ENCODE peak calls at places on chromosomes 5 and 9, in eight cellular contexts. D is psoas muscle; U is lower lobe of right lung; A is MM.1S; J is heart right ventricle; S is CD4-positive, CD25-positive, alpha-beta regulatory T cell; E is adrenal gland; P is neural progenitor cell. W is an unnamed sample. For H3K4me1, the result is how much of the 10 kb centered on the place peaks cover.

GRCh38 chr9:110995511-110996340 is 42.5 kb downstream of the LPAR1 start:
- DNase-seq in S (no peak), U (no peak), A (no peak), E (no peak), D (no peak), J (no peak), P (no peak), W (no peak)

GRCh38 chr5:170630711-170631141 is 126.9 kb downstream of the KCNIP1 start:
- DNase-seq in S (no peak), E (no peak), P (no peak), J (no peak), U (no peak), D (no peak), A (no peak), W (no peak)

GRCh38 chr5:112710896-112711295 is 26.8 kb upstream of the APC start:
- DNase-seq in P (no peak), S (no peak), D (no peak), U (no peak), A (no peak), E (no peak), J (no peak), W (no peak)

GRCh38 chr9:110536802-110537201 is 42.7 kb downstream of the SVEP1 start:
- DNase-seq in E (no peak), D (no peak), S (no peak), J (no peak), A (no peak), P (no peak), U (no peak), W (no peak)

GRCh38 chr5:81606150-81606549 is 144.7 kb downstream of the SSBP2 start:
- DNase-seq in A (no peak), U (no peak), P (peak), E (no peak), S (no peak), D (no peak), J (no peak), W (no peak)

GRCh38 chr5:10532421-10532820 is 31.4 kb upstream of the ANKRD33B start:
- DNase-seq in S (no peak), A (no peak), D (no peak), P (no peak), J (no peak), E (no peak), U (no peak), W (no peak)

GRCh38 chr5:34488984-34489383 is 167.1 kb upstream of the RAI14 start:
- DNase-seq in E (no peak), S (no peak), J (no peak), U (no peak), D (no peak), P (no peak), A (no peak), W (no peak)

GRCh38 chr9:88477300-88477751 is 57.7 kb upstream of the NXNL2 start:
- DNase-seq in U (no peak), A (no peak), E (no peak), J (no peak), P (no peak), D (no peak), S (no peak), W (no peak)

GRCh38 chr9:105392531-105392930 is 55.3 kb upstream of the FSD1L start:
- DNase-seq in D (no peak), U (no peak), J (no peak), A (no peak), S (no peak), E (no peak), P (peak), W (no peak)

GRCh38 chr9:105842023-105842644 is 147.8 kb downstream of the TMEM38B start:
- DNase-seq in S (no peak), E (peak), D (no peak), J (no peak), U (no peak), P (peak), A (peak), W (peak)

GRCh38 chr5:11793396-11793795 is 110.8 kb downstream of the CTNND2 start:
- DNase-seq in A (no peak), P (no peak), E (no peak), D (no peak), U (no peak), J (no peak), S (no peak), W (no peak)

GRCh38 chr9:94757158-94757557 is 30.7 kb downstream of the AOPEP start:
- DNase-seq in P (no peak), E (no peak), U (no peak), D (no peak), J (no peak), A (no peak), S (no peak), W (no peak)

GRCh38 chr9:5886114-5886939 is 4.4 kb upstream of the MLANA start:
- DNase-seq in J (peak), D (peak), U (peak), E (peak), S (peak), P (peak), A (peak), W (peak)

GRCh38 chr5:3025392-3025791 is 273.9 kb upstream of the IRX2 start:
- DNase-seq in S (no peak), P (no peak), E (no peak), A (no peak), U (no peak), J (no peak), D (no peak), W (no peak)

GRCh38 chr5:137753986-137754235 is 252 bp downstream of the HNRNPA0 start:
- DNase-seq in E (no peak), U (no peak), P (no peak), J (no peak), D (no peak), A (no peak), S (no peak), W (no peak)

GRCh38 chr5:150603052-150603451 is 37.4 kb upstream of the SYNPO start:
- DNase-seq in U (peak), D (no peak), E (peak), S (no peak), P (no peak), A (no peak), J (no peak), W (no peak)

GRCh38 chr5:179679014-179679674 is 1.7 kb downstream of the CBY3 start:
- DNase-seq in P (peak), E (peak), J (peak), S (peak), U (peak), A (no peak), D (peak), W (no peak)

GRCh38 chr5:141349917-141350619 is at the start of gene PCDHGB1:
- DNase-seq in P (peak), U (no peak), E (no peak), D (peak), A (peak), S (no peak), J (peak), W (peak)

GRCh38 chr5:156379198-156379597 is 52.2 kb downstream of the SGCD start:
- DNase-seq in S (no peak), J (no peak), P (no peak), E (no peak), D (no peak), A (no peak), U (no peak), W (no peak)

GRCh38 chr5:63928451-63928850 is 33.8 kb downstream of the HTR1A start:
- DNase-seq in U (no peak), S (no peak), P (no peak), J (no peak), D (no peak), A (no peak), E (no peak), W (no peak)

GRCh38 chr9:98251554-98251953 is 3.9 kb downstream of the TBC1D2 start:
- DNase-seq in P (no peak), E (no peak), U (no peak), S (no peak), A (no peak), J (no peak), D (no peak), W (no peak)

GRCh38 chr9:19087601-19088000 is 15.1 kb downstream of the HAUS6 start:
- DNase-seq in S (no peak), A (no peak), P (no peak), U (no peak), E (peak), D (no peak), J (no peak), W (no peak)

GRCh38 chr5:104540448-104540847 is 977.9 kb upstream of the NUDT12 start:
- DNase-seq in S (no peak), A (no peak), E (peak), J (no peak), D (no peak), U (no peak), P (no peak), W (no peak)

GRCh38 chr9:107734231-107735014 is 244.9 kb upstream of the KLF4 start:
- DNase-seq in D (peak), A (no peak), U (no peak), J (no peak), E (peak), S (no peak), P (no peak), W (no peak)

GRCh38 chr9:101455656-101456235 is 20.2 kb upstream of the ALDOB start:
- DNase-seq in D (no peak), P (no peak), J (no peak), A (no peak), E (no peak), S (no peak), U (no peak), W (no peak)

GRCh38 chr5:171308453-171309275 is at the start of gene TLX3:
- DNase-seq in D (no peak), E (no peak), A (no peak), P (peak), U (no peak), S (no peak), J (no peak), W (no peak)

GRCh38 chr5:951940-952596 is 56.5 kb upstream of the NKD2 start:
- DNase-seq in A (no peak), E (no peak), J (no peak), D (no peak), P (no peak), S (no peak), U (no peak), W (no peak)

GRCh38 chr5:93394301-93394700 is 186.7 kb downstream of the NR2F1-AS1 start:
- DNase-seq in P (no peak), A (no peak), S (no peak), D (no peak), E (no peak), J (no peak), U (no peak), W (no peak)

GRCh38 chr5:64930672-64931318 is 162.1 kb downstream of the CWC27 start:
- DNase-seq in P (no peak), A (no peak), U (no peak), D (no peak), J (no peak), S (no peak), E (no peak), W (no peak)

GRCh38 chr5:57434227-57434640 is 48.4 kb downstream of the ACTBL2 start:
- DNase-seq in S (no peak), J (peak), D (no peak), U (no peak), A (no peak), P (peak), E (no peak), W (no peak)

GRCh38 chr5:103849934-103850333 is 287.3 kb upstream of the NUDT12 start:
- DNase-seq in U (no peak), E (no peak), D (no peak), S (no peak), J (no peak), P (no peak), A (no peak), W (no peak)

GRCh38 chr9:81416476-81417298 is 272.7 kb downstream of the TLE1 start:
- DNase-seq in E (no peak), D (no peak), S (no peak), U (no peak), P (no peak), J (no peak), A (no peak), W (no peak)

GRCh38 chr5:127957183-127957582 is 126.4 kb upstream of the SLC12A2 start:
- DNase-seq in S (no peak), P (no peak), D (peak), U (no peak), E (peak), J (peak), A (no peak), W (no peak)

GRCh38 chr5:10595678-10596309 is 31.9 kb downstream of the ANKRD33B start:
- DNase-seq in A (no peak), D (no peak), U (no peak), E (peak), P (no peak), J (peak), S (no peak), W (no peak)

GRCh38 chr5:115749016-115749415 is 67.4 kb downstream of the CDO1 start:
- DNase-seq in A (no peak), J (no peak), S (no peak), D (no peak), P (no peak), U (no peak), E (no peak), W (no peak)

GRCh38 chr9:7173139-7173538 is 415.4 kb downstream of the KDM4C start:
- DNase-seq in U (no peak), D (no peak), S (no peak), A (no peak), P (no peak), J (no peak), E (no peak), W (no peak)

GRCh38 chr9:76359365-76359764 is 34.9 kb downstream of the RFK start:
- DNase-seq in E (no peak), A (no peak), S (no peak), U (no peak), J (no peak), P (no peak), D (no peak), W (no peak)

GRCh38 chr9:132074736-132075135 is 4.9 kb downstream of the MED27 start:
- DNase-seq in P (no peak), S (no peak), A (no peak), U (no peak), J (no peak), E (no peak), D (no peak), W (peak)
- H3K4me1 ChIP-seq in P (under half), S (under half), A (under half), U (under half), J (half or more), E (under half), D (under half), W (under half)

DNA sequence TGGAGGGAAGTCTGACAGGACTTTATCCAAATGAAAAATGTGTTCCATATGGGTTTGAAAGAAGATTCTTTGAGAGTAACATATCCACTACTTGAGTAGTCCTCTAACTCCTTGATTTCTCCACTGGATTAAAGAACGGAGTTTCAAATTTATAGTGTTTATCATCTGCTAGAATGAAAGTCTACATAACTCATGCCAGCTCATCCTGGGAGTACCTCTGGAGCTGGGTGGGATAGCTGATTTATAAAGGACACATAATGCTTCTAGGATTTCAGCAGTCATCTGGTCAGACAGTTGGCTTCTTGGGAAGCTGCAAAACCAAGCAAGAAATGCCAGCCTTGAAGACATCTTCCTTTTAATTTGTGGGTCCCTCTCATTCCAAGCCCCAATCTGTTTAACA is 3.1 kb downstream of the GALNT10 start:
- DNase-seq in A (no peak), U (no peak), J (no peak), E (no peak), P (no peak), D (no peak), S (no peak), W (no peak)
- H3K4me1 ChIP-seq in A (under half), U (half or more), J (half or more), E (under half), P (under half), D (under half), S (half or more), W (under half)

GRCh38 chr5:14220642-14221041 is 77.5 kb downstream of the TRIO start:
- DNase-seq in E (no peak), S (no peak), P (no peak), U (no peak), A (no peak), J (no peak), D (no peak), W (no peak)
- H3K4me1 ChIP-seq in E (under half), S (under half), P (half or more), U (half or more), A (under half), J (half or more), D (half or more), W (under half)

GRCh38 chr9:128073260-128073886 is 5.3 kb downstream of the SLC25A25 start:
- DNase-seq in U (no peak), J (no peak), D (no peak), E (no peak), S (no peak), P (no peak), A (no peak), W (no peak)
- H3K4me1 ChIP-seq in U (half or more), J (half or more), D (under half), E (under half), S (half or more), P (under half), A (under half), W (under half)

GRCh38 chr5:132768485-132768868 is 8.6 kb downstream of the SEPTIN8 start:
- DNase-seq in D (no peak), E (no peak), J (no peak), P (no peak), S (no peak), U (no peak), A (no peak), W (no peak)

GRCh38 chr5:132773114-132773513 is 3.9 kb downstream of the SEPTIN8 start:
- DNase-seq in U (no peak), J (no peak), A (no peak), E (no peak), D (no peak), P (no peak), S (no peak), W (no peak)

GRCh38 chr5:132772291-132773070 is 4.6 kb downstream of the SEPTIN8 start:
- DNase-seq in P (no peak), U (no peak), D (no peak), J (no peak), S (no peak), E (no peak), A (no peak), W (no peak)

GRCh38 chr5:132771559-132771998 is 5.5 kb downstream of the SEPTIN8 start:
- DNase-seq in A (no peak), E (peak), J (peak), U (no peak), S (no peak), P (peak), D (peak), W (no peak)

GRCh38 chr5:132770476-132771159 is 6.4 kb downstream of the SEPTIN8 start:
- DNase-seq in D (no peak), J (no peak), E (no peak), U (no peak), P (peak), S (no peak), A (no peak), W (no peak)
- H3K4me1 ChIP-seq in D (under half), J (half or more), E (under half), U (under half), P (under half), S (under half), A (under half), W (under half)

DNA sequence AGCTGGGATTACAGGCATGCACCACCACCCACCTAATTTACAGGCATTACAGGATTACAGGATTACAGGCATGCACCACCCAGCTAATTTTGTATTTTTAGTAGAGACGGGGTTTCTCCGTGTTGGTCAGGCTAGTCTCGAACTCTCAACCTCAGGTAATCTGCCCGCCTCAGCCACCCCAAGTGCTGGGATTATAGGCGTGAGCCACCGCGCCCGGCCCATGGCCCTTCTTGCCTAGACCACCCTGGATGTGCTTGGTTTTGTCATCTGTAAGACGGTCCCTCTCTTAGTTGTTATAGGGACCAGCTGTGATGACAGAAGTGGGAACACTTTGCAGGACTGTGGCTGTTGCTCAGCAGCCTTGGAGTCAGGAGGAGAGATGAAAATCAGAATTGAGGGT is 3.5 kb upstream of the PHYKPL start:
- DNase-seq in J (no peak), D (no peak), P (no peak), A (no peak), S (no peak), U (no peak), E (no peak), W (no peak)
- H3K4me1 ChIP-seq in J (half or more), D (half or more), P (under half), A (under half), S (under half), U (half or more), E (under half), W (half or more)

GRCh38 chr5:6636293-6636692 is 3.1 kb downstream of the SRD5A1 start:
- DNase-seq in D (no peak), A (no peak), P (no peak), J (no peak), U (peak), S (no peak), E (no peak), W (peak)
- H3K4me1 ChIP-seq in D (under half), A (under half), P (under half), J (under half), U (under half), S (under half), E (under half), W (under half)

W was measured in Karpas-422.